ENCODE peak calls at places on chromosomes 12 and 14, in six cellular contexts. T is IMR-90, D is brain microvascular endothelial cell, L is mesendoderm, N is fibroblast of lung, K is astrocyte of the cerebellum. P is an unnamed sample.

GRCh38 chr12:22083167-22083566 is 37.1 kb downstream of the CMAS start:
- DNase-seq in T (peak), D (peak), L (no peak), N (peak), K (peak), P (no peak)

GRCh38 chr12:82958966-82959365 is 272.3 kb downstream of the TMTC2 start:
- DNase-seq in T (no peak), D (no peak), L (no peak), N (no peak), K (no peak), P (peak)

GRCh38 chr14:99450266-99450665 is 30.4 kb downstream of the SETD3 start:
- DNase-seq in T (no peak), D (no peak), L (no peak), N (no peak), K (no peak), P (no peak)

GRCh38 chr12:13243516-13244070 is 47.1 kb downstream of the EMP1 start:
- DNase-seq in T (peak), D (no peak), L (no peak), N (peak), K (peak), P (peak)

GRCh38 chr14:33393155-33393894 is 454.6 kb downstream of the NPAS3 start:
- DNase-seq in T (no peak), D (peak), L (no peak), N (no peak), K (peak), P (no peak)

GRCh38 chr14:24403294-24404013 is 4.7 kb downstream of the NYNRIN start:
- DNase-seq in T (peak), D (no peak), L (peak), N (peak), K (no peak), P (peak)

GRCh38 chr14:73248294-73248868 is 11.1 kb downstream of the PAPLN start:
- DNase-seq in T (peak), D (peak), L (no peak), N (no peak), K (no peak), P (peak)

GRCh38 chr12:24728366-24728765 is 220.5 kb downstream of the BCAT1 start:
- DNase-seq in T (peak), D (peak), L (peak), N (peak), K (peak), P (peak)

GRCh38 chr12:47942327-47943230 is 20.8 kb upstream of the TMEM106C start:
- DNase-seq in T (no peak), D (no peak), L (peak), N (no peak), K (no peak), P (no peak)

GRCh38 chr14:93764211-93764659 is 24.1 kb downstream of the PRIMA1 start:
- DNase-seq in T (peak), D (peak), L (no peak), N (peak), K (no peak), P (peak)

GRCh38 chr14:100536141-100536540 is 51.1 kb downstream of the BEGAIN start:
- DNase-seq in T (no peak), D (no peak), L (no peak), N (no peak), K (no peak), P (no peak)

GRCh38 chr14:99676657-99677056 is 7.4 kb upstream of the CYP46A1 start:
- DNase-seq in T (no peak), D (no peak), L (no peak), N (no peak), K (no peak), P (no peak)

GRCh38 chr12:94994312-94994711 is 9.2 kb downstream of the NDUFA12 start:
- DNase-seq in T (peak), D (peak), L (no peak), N (peak), K (peak), P (peak)

GRCh38 chr12:126760109-126760508 is 1506.9 kb upstream of the TMEM132C start:
- DNase-seq in T (no peak), D (no peak), L (no peak), N (no peak), K (no peak), P (no peak)

GRCh38 chr12:54479421-54479820 is 6.0 kb upstream of the GTSF1 start:
- DNase-seq in T (peak), D (peak), L (no peak), N (peak), K (peak), P (peak)

GRCh38 chr14:91250912-91251311 is 6.4 kb upstream of the GPR68 start:
- DNase-seq in T (no peak), D (no peak), L (no peak), N (no peak), K (no peak), P (no peak)

GRCh38 chr12:125683748-125684381 is 618.6 kb downstream of the AACS start:
- DNase-seq in T (no peak), D (no peak), L (peak), N (no peak), K (no peak), P (no peak)

GRCh38 chr14:60515244-60515695 is 6.3 kb downstream of the SIX6 start:
- DNase-seq in T (no peak), D (no peak), L (no peak), N (no peak), K (no peak), P (no peak)
- H3K4me3 ChIP-seq in T (no peak), D (peak), L (peak), N (no peak), K (no peak), P (no peak)

GRCh38 chr12:6872073-6873048 is 742 bp downstream of the SPSB2 start:
- DNase-seq in T (peak), D (peak), L (peak), N (peak), K (peak), P (peak)

GRCh38 chr12:6873094-6874006 is at the start of gene SPSB2:
- DNase-seq in T (peak), D (peak), L (peak), N (peak), K (peak), P (peak)

GRCh38 chr12:6868211-6869048 is 1.1 kb downstream of the TPI1 start:
- DNase-seq in T (peak), D (no peak), L (peak), N (no peak), K (no peak), P (no peak)

GRCh38 chr12:6869049-6870021 is 2.0 kb downstream of the TPI1 start:
- DNase-seq in T (peak), D (peak), L (peak), N (peak), K (peak), P (peak)

GRCh38 chr12:6871052-6871957 is 1.8 kb downstream of the SPSB2 start:
- DNase-seq in T (no peak), D (no peak), L (peak), N (no peak), K (no peak), P (peak)
- H3K4me3 ChIP-seq in T (no peak), D (peak), L (peak), N (peak), K (no peak), P (peak)

DNA sequence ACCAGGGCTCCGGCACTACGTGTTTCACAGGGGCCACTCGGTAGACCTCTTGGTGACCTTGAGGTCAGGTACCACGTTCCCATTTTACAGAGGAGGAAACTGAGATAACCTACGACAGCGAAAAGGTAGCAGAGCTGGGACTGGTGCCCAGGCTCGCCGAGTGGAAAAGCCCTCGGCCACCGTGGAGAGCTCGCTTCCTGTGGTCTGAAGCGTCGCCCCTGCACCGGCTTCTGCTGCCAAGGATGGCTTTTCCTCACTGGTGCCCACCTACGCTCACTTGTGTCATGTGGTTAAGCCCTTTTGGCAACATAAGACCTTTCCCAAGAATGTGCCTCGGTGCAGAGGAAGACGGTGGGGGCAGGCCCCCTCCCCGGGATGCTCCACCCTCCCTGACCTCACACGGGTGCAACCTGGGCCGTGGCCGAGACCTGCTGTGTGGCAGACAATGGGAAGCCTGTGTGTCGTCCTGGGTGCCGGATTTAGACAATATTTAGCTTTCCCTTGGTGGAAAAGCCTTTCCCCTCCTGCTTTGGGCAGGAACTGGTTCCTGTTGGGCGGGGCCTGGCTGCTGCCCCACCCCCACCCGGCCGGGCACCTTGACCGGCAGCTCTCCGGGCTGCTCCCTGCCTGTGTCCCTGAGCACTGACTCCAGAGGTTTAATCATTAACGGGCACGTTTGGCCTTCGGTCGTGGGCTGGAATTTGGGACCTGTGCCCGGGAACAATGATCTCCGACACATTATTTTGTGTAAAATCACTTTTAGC is 32.4 kb upstream of the PPP1R13B start:
- DNase-seq in T (no peak), D (no peak), L (peak), N (no peak), K (no peak), P (peak)
- H3K4me3 ChIP-seq in T (no peak), D (peak), L (no peak), N (peak), K (peak), P (peak)

DNA sequence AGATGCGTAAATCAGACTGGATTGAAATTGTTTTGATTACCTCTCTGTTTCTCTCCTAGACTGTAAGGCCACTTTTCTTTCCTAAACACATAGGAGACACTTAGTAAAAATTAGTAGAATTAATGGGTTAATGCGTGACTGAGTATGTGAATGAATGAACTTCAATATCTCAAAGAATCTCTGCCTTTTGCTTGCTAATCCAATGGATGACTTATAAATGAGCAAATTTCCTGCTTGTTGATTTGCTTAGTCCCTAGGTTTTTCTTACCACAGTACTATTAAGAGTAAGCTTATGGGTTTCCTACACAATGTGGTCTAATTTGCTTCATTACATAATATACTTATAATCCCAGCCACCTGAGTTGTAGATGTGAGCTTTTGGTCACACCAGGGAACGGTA is 164.1 kb downstream of the SRGAP1 start:
- DNase-seq in T (no peak), D (no peak), L (no peak), N (no peak), K (no peak), P (no peak)
- H3K4me3 ChIP-seq in T (no peak), D (no peak), L (no peak), N (no peak), K (no peak), P (no peak)

GRCh38 chr14:96979611-96980074 is 182.5 kb downstream of the VRK1 start:
- DNase-seq in T (no peak), D (no peak), L (no peak), N (no peak), K (no peak), P (no peak)
- H3K4me3 ChIP-seq in T (no peak), D (no peak), L (no peak), N (no peak), K (no peak), P (no peak)

GRCh38 chr12:130160711-130161231 is 1.5 kb upstream of the FZD10 start:
- DNase-seq in T (no peak), D (no peak), L (no peak), N (no peak), K (no peak), P (no peak)
- H3K4me3 ChIP-seq in T (no peak), D (no peak), L (no peak), N (no peak), K (no peak), P (no peak)

DNA sequence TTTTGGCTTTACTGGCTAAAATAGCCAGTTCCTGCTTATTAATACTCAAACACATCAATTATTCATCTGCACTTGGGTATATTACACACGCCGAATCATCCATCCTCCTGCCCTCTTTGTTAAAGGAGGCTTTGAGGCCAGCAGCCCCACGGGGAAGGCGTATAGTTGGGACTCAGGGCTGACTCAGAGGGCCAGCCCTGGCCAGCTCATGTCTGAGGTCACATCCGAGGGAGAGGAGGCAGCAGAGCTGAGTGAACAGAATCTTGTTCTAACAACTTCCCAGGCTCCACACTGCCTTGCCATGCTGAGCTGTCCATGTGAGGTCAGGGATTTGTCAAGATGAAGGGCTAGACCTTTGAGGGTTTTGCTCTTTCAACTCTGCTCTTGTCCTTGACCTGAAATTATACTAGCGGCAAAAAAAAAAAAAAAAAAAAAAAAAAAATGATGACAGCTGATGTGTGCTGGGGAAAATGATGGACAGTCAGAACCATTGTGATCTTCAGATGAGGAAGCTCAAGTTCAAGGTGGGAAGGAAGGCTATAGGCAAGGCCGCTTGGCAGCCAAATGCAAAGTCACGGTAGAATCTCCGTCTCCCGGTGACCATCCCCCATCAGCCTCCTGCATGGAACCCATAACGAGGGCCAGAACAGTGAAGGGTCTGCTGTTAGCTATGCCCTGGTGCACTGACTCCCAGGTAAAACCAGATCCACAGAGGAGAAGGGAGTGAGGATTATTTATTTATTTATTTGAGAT is 12.5 kb upstream of the MARK3 start:
- DNase-seq in T (peak), D (peak), L (peak), N (peak), K (peak), P (peak)
- H3K4me3 ChIP-seq in T (no peak), D (no peak), L (no peak), N (no peak), K (no peak), P (no peak)

DNA sequence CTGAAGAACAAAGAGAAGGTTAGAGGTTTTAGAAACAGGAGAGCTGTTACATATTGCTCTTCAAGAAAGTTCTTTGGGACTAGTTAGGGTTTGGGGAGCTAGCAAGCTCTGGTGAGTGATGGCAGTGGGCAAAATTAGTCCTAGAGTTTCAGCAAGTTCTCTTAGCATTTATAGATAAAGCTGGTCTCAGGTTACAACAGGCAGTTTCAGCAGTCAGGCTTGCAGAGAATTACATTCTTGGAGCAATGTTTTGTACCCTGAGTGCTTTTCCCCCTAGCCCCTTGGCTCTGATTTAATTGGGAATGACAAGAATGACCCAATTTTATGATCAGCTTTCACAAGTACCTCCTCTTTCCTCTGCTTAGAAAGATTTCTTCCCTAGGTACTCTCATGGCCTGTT is 21.4 kb upstream of the EID3 start:
- DNase-seq in T (peak), D (peak), L (no peak), N (peak), K (no peak), P (no peak)
- H3K4me3 ChIP-seq in T (no peak), D (no peak), L (no peak), N (no peak), K (no peak), P (no peak)

GRCh38 chr12:67797769-67798168 is 149.2 kb downstream of the DYRK2 start:
- DNase-seq in T (peak), D (no peak), L (no peak), N (no peak), K (no peak), P (no peak)
- H3K4me3 ChIP-seq in T (no peak), D (no peak), L (no peak), N (no peak), K (no peak), P (no peak)

DNA sequence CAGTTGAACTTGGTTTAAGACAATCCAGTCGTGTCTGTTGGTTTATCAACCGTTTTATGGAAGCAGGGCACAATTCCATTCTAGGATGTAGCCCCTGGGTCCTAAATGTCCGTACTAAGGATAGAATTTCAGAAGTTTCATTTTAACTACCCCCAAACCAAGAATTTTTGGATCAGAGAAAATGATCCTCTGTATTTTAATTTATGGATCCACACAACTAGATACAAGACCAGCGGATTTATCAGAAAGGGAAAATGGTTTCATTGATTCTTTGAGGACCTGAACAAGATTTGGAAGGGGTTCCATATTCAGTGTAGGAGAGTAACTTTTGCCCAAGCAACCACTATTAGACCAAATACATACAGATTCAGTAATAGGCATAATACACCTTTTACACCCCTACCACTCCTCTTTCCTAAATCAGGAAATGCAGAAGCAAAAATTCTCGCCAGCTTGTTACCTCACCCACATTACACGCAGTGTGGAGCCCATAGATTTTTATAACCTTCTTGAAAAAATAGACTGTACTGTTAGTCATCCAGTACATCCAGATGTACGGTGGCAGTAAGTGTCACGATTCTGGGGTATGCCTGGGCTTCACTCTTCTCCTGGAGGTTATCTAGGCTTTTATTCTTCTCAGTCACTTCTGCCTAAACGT is 1.4 kb upstream of the FBXL14 start:
- DNase-seq in T (peak), D (peak), L (no peak), N (no peak), K (no peak), P (peak)
- H3K4me3 ChIP-seq in T (no peak), D (no peak), L (no peak), N (peak), K (no peak), P (peak)